ENCODE peak calls at places on chromosomes 16 and 17, in five cellular contexts. C, B, T, H and Q are unnamed samples.

GRCh38 chr16:84614075-84614474 is 3.8 kb downstream of the COTL1 start:
- DNase-seq in C (no peak), H (no peak), T (no peak), B (no peak), Q (no peak)

GRCh38 chr16:2819179-2819938 is 2.3 kb downstream of the PRSS21 start:
- DNase-seq in T (peak), H (no peak), B (peak), C (no peak), Q (no peak)

GRCh38 chr17:79945591-79946255 is 89.9 kb downstream of the TBC1D16 start:
- DNase-seq in C (no peak), H (peak), B (peak), T (peak), Q (no peak)

GRCh38 chr17:44273607-44274006 is 5.7 kb upstream of the SLC4A1 start:
- DNase-seq in C (no peak), H (no peak), T (no peak), B (no peak), Q (no peak)

GRCh38 chr17:1027044-1027443 is 30.1 kb downstream of the TIMM22 start:
- DNase-seq in C (no peak), T (peak), H (no peak), B (no peak), Q (no peak)

GRCh38 chr16:2954647-2955381 is 9.3 kb upstream of the KREMEN2 start:
- DNase-seq in B (no peak), T (no peak), H (no peak), C (no peak), Q (peak)

GRCh38 chr17:3512512-3513171 is 36.8 kb downstream of the ASPA start:
- DNase-seq in T (peak), B (peak), C (no peak), H (peak), Q (peak)

GRCh38 chr17:8105957-8106398 is 12.3 kb downstream of the ALOXE3 start:
- DNase-seq in H (no peak), B (no peak), C (no peak), T (no peak), Q (no peak)

GRCh38 chr16:50925758-50926357 is 184.0 kb downstream of the CYLD start:
- DNase-seq in B (peak), C (no peak), T (no peak), H (no peak), Q (no peak)

GRCh38 chr16:58417600-58417999 is 25.3 kb downstream of the GINS3 start:
- DNase-seq in H (no peak), B (no peak), C (no peak), T (no peak), Q (no peak)

GRCh38 chr16:23362460-23363317 is 60.6 kb downstream of the SCNN1B start:
- DNase-seq in C (peak), B (peak), H (peak), T (no peak), Q (peak)

GRCh38 chr16:24022797-24023196 is 187.0 kb downstream of the PRKCB start:
- DNase-seq in H (no peak), B (peak), C (no peak), T (no peak), Q (no peak)

GRCh38 chr16:1308036-1308976 is 1.1 kb upstream of the UBE2I start:
- DNase-seq in B (no peak), T (no peak), C (peak), H (no peak), Q (no peak)

GRCh38 chr16:59913666-59914065 is 1179.5 kb upstream of the GOT2 start:
- DNase-seq in C (no peak), H (no peak), B (no peak), T (no peak), Q (no peak)

GRCh38 chr16:2915196-2915929 is 3.6 kb downstream of the FLYWCH1 start:
- DNase-seq in B (no peak), C (no peak), T (no peak), H (no peak), Q (no peak)

GRCh38 chr17:21592774-21593173 is 99.5 kb upstream of the KCNJ18 start:
- DNase-seq in B (no peak), C (no peak), H (no peak), T (no peak), Q (no peak)

GRCh38 chr17:76498886-76499667 is 2.1 kb downstream of the RHBDF2 start:
- DNase-seq in B (no peak), T (no peak), C (no peak), H (no peak), Q (no peak)

GRCh38 chr17:17723354-17724261 is 42.4 kb downstream of the RAI1 start:
- DNase-seq in H (no peak), B (no peak), C (peak), T (no peak), Q (no peak)

GRCh38 chr17:40340880-40341807 is 23.4 kb downstream of the GJD3 start:
- DNase-seq in B (peak), C (peak), T (peak), H (peak), Q (peak)

GRCh38 chr17:61423967-61424649 is 24.5 kb downstream of the TBX2 start:
- DNase-seq in B (no peak), H (no peak), C (peak), T (no peak), Q (no peak)

GRCh38 chr17:80539022-80539421 is 5.6 kb upstream of the RPTOR start:
- DNase-seq in H (no peak), C (no peak), T (no peak), B (no peak), Q (no peak)

GRCh38 chr16:24689128-24689527 is 40.3 kb upstream of the TNRC6A start:
- DNase-seq in B (no peak), H (no peak), C (no peak), T (no peak), Q (no peak)

GRCh38 chr16:55623640-55624039 is 32.1 kb upstream of the SLC6A2 start:
- DNase-seq in H (no peak), B (no peak), T (no peak), C (no peak), Q (no peak)

GRCh38 chr16:15593235-15593634 is 49.7 kb downstream of the MARF1 start:
- DNase-seq in H (no peak), C (no peak), T (no peak), B (no peak), Q (no peak)

GRCh38 chr16:22232277-22233049 is 26.4 kb downstream of the EEF2K start:
- DNase-seq in B (peak), C (peak), H (no peak), T (no peak), Q (peak)

GRCh38 chr17:61454095-61454931 is 2.1 kb downstream of the TBX4 start:
- DNase-seq in T (peak), H (no peak), C (no peak), B (no peak), Q (no peak)

GRCh38 chr17:51371732-51372151 is 111.4 kb downstream of the UTP18 start:
- DNase-seq in C (peak), H (peak), T (no peak), B (no peak), Q (peak)

GRCh38 chr16:67741118-67741517 is 22.0 kb upstream of the GFOD2 start:
- DNase-seq in H (no peak), C (no peak), B (no peak), T (no peak), Q (no peak)

GRCh38 chr17:27504188-27504995 is 48.1 kb downstream of the KSR1 start:
- DNase-seq in B (no peak), T (no peak), C (no peak), H (no peak), Q (no peak)

GRCh38 chr16:78836802-78837489 is 737.5 kb downstream of the WWOX start:
- DNase-seq in T (no peak), B (no peak), C (peak), H (no peak), Q (no peak)

GRCh38 chr16:31351246-31351936 is 3.6 kb upstream of the ITGAX start:
- DNase-seq in T (no peak), H (no peak), C (no peak), B (no peak), Q (no peak)

GRCh38 chr16:88969361-88969831 is 7.6 kb downstream of the CBFA2T3 start:
- DNase-seq in H (no peak), B (no peak), T (peak), C (no peak), Q (no peak)